ENCODE peak calls at places on chromosome 10, in seven cellular contexts. S is cardiac fibroblast, D is HFFc6, X is nephron progenitor cell, L is progenitor cell of endocrine pancreas, J is fibroblast of the aortic adventitia, T is right atrium auricular region. W is an unnamed sample.

GRCh38 chr10:126064512-126064911 is 168.1 kb downstream of the FANK1 start:
- DNase-seq in S (no peak), T (no peak), J (no peak), L (no peak), D (no peak), X (no peak), W (no peak)

GRCh38 chr10:1402016-1402820 is 335.1 kb downstream of the ADARB2 start:
- DNase-seq in X (no peak), S (no peak), J (no peak), D (no peak), T (peak), L (no peak), W (no peak)

GRCh38 chr10:113171662-113172061 is 221.6 kb downstream of the TCF7L2 start:
- DNase-seq in J (no peak), X (no peak), T (peak), D (no peak), S (no peak), L (no peak), W (no peak)

GRCh38 chr10:44033008-44033407 is 351.9 kb downstream of the CXCL12 start:
- DNase-seq in J (peak), X (no peak), D (peak), L (no peak), S (peak), T (no peak), W (no peak)

GRCh38 chr10:92181575-92181974 is 109.3 kb downstream of the CPEB3 start:
- DNase-seq in D (no peak), J (no peak), T (no peak), S (peak), X (no peak), L (no peak), W (no peak)

GRCh38 chr10:77741746-77742145 is 104.1 kb upstream of the KCNMA1 start:
- DNase-seq in S (peak), T (no peak), J (peak), X (no peak), D (peak), L (no peak), W (no peak)

GRCh38 chr10:93250010-93250409 is 176.3 kb downstream of the CYP26A1 start:
- DNase-seq in D (no peak), S (no peak), X (no peak), T (no peak), L (no peak), J (no peak), W (no peak)

GRCh38 chr10:23198610-23198939 is 6.5 kb downstream of the PTF1A start:
- DNase-seq in D (no peak), S (no peak), L (no peak), X (no peak), J (no peak), T (no peak), W (no peak)

GRCh38 chr10:35795131-35795819 is 153.2 kb upstream of the FZD8 start:
- DNase-seq in L (no peak), S (peak), X (no peak), J (peak), D (no peak), T (peak), W (no peak)

GRCh38 chr10:31739759-31740158 is 188.9 kb downstream of the ARHGAP12 start:
- DNase-seq in D (peak), T (no peak), J (peak), X (no peak), S (peak), L (no peak), W (no peak)

GRCh38 chr10:15223174-15223573 is 54.7 kb upstream of the NMT2 start:
- DNase-seq in D (peak), X (no peak), T (no peak), L (no peak), J (peak), S (peak), W (no peak)

GRCh38 chr10:12056758-12057157 is 12.0 kb upstream of the DHTKD1 start:
- DNase-seq in X (no peak), S (peak), D (no peak), J (peak), L (no peak), T (no peak), W (no peak)

GRCh38 chr10:128077155-128077875 is 48.9 kb downstream of the MKI67 start:
- DNase-seq in L (no peak), D (no peak), T (no peak), J (no peak), S (no peak), X (no peak), W (peak)

GRCh38 chr10:75208177-75208576 is 2.4 kb upstream of the VDAC2 start:
- DNase-seq in T (no peak), J (peak), L (no peak), X (no peak), S (peak), D (peak), W (no peak)

GRCh38 chr10:79209340-79209739 is 137.9 kb upstream of the PPIF start:
- DNase-seq in S (no peak), X (no peak), L (no peak), J (no peak), D (no peak), T (no peak), W (no peak)

GRCh38 chr10:79207726-79208125 is 139.0 kb downstream of the ZMIZ1 start:
- DNase-seq in S (no peak), D (no peak), T (no peak), X (no peak), L (no peak), J (no peak), W (no peak)

GRCh38 chr10:79207096-79207357 is 138.3 kb downstream of the ZMIZ1 start:
- DNase-seq in T (no peak), L (no peak), D (no peak), X (no peak), J (no peak), S (no peak), W (no peak)

GRCh38 chr10:79209831-79210230 is 137.4 kb upstream of the PPIF start:
- DNase-seq in S (no peak), J (no peak), L (no peak), D (no peak), T (no peak), X (no peak), W (peak)

GRCh38 chr10:79208251-79208983 is 138.9 kb upstream of the PPIF start:
- DNase-seq in D (no peak), S (no peak), T (no peak), J (no peak), L (no peak), X (no peak), W (no peak)
- TF ChIP-seq CTCF in D (no peak), S (no peak), T (no peak), J (no peak), L (no peak), X (no peak), W (no peak)

DNA sequence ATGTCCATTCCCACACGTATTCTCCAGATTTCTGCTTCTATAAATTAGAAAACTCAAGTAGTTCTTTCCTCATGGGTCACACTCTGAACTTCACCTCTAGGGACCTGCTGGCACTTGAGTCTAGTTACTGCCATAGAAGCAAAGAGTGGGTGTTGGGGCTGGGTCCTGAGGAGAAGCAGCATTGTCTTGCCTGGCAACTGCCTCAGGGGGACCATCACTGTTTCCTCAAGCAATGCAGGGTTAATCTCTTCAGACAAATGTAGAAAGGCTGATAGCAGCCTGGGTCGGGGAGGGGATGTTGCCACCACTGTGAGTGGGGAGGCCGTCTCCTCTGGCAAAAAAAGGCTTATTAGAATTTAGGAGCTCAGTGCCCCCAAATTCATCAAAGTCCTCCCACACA is 20.2 kb upstream of the PAPSS2 start:
- DNase-seq in S (no peak), J (no peak), D (no peak), X (no peak), T (no peak), L (no peak), W (no peak)
- TF ChIP-seq CTCF in S (no peak), J (no peak), D (no peak), X (no peak), T (no peak), L (no peak), W (no peak)

GRCh38 chr10:122692744-122693143 is 6.9 kb downstream of the C10orf120 start:
- DNase-seq in J (no peak), T (no peak), X (no peak), S (no peak), L (no peak), D (no peak), W (no peak)

GRCh38 chr10:122682522-122682921 is 17.1 kb downstream of the C10orf120 start:
- DNase-seq in S (no peak), T (no peak), D (no peak), X (no peak), J (no peak), L (no peak), W (no peak)

GRCh38 chr10:122689146-122689807 is 10.4 kb downstream of the C10orf120 start:
- DNase-seq in J (no peak), D (no peak), L (no peak), S (peak), X (no peak), T (no peak), W (no peak)

DNA sequence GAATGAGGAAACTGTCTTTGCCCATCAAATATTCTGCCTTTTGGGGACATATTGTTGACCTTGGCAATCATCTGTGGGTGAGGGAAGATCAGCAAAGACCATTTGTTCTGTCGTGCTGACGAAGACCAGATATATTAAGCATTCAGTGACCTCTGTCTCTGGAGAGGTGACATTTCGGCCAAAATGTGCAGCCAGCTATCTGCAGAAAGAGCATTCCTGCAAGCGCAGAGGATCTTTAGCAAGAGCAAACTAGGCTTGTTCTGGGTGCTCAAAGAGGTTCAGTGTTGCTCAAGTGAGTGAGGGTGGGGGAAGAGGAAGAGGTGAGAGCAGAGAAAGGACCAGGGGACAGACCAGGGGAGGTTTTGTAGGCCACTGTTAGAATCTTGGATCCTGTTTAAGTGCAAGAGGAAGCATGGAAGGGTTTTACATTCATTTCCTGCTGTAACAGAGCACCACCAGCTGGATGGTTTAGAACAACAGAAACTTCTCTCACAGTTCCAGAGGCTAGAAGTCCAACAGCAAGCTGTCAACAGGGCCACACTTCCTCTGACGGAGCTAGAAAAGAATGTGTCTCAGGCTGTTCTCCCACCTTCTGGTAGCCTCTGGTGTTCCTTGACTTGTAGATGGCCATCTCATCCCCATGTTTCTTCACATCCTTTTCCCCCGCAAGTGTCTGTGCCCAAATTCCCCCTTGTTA is 11.2 kb downstream of the C10orf120 start:
- DNase-seq in D (no peak), L (no peak), S (peak), T (peak), X (no peak), J (peak), W (no peak)
- TF ChIP-seq CTCF in D (no peak), L (no peak), S (peak), T (no peak), X (no peak), J (no peak), W (no peak)

DNA sequence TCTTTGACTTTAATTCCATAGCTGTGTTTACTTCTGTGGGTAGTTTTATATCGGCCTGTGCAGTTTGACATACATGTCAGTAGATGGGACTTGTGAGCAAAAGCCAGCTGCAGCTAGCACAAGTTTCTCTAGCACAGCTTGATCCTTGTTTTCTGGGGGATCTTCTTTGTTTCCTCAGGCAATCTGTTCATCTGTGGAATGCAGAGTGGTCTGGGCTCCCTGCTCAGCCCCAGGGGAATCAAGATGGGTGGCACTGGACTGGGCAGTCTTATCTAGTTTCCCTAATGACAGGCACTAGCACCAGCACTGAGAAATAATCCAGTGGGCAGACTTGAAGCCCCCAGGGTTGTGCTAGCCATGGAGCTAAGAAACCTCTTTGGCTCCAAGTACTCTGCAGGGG is 40.8 kb downstream of the CYP2C19 start:
- DNase-seq in L (no peak), X (no peak), D (no peak), S (no peak), T (no peak), J (no peak), W (no peak)
- TF ChIP-seq CTCF in L (no peak), X (no peak), D (no peak), S (no peak), T (no peak), J (no peak), W (no peak)

GRCh38 chr10:28381903-28382347 is 79.1 kb upstream of the MPP7 start:
- DNase-seq in X (peak), L (peak), D (peak), J (peak), S (peak), T (peak), W (peak)
- TF ChIP-seq CTCF in X (peak), L (peak), D (peak), J (peak), S (peak), T (peak), W (peak)

GRCh38 chr10:68223535-68224165 is 8.3 kb downstream of the ATOH7 start:
- DNase-seq in X (no peak), T (no peak), S (no peak), D (no peak), L (no peak), J (no peak), W (no peak)
- TF ChIP-seq CTCF in X (no peak), T (no peak), S (no peak), D (peak), L (peak), J (peak), W (no peak)

DNA sequence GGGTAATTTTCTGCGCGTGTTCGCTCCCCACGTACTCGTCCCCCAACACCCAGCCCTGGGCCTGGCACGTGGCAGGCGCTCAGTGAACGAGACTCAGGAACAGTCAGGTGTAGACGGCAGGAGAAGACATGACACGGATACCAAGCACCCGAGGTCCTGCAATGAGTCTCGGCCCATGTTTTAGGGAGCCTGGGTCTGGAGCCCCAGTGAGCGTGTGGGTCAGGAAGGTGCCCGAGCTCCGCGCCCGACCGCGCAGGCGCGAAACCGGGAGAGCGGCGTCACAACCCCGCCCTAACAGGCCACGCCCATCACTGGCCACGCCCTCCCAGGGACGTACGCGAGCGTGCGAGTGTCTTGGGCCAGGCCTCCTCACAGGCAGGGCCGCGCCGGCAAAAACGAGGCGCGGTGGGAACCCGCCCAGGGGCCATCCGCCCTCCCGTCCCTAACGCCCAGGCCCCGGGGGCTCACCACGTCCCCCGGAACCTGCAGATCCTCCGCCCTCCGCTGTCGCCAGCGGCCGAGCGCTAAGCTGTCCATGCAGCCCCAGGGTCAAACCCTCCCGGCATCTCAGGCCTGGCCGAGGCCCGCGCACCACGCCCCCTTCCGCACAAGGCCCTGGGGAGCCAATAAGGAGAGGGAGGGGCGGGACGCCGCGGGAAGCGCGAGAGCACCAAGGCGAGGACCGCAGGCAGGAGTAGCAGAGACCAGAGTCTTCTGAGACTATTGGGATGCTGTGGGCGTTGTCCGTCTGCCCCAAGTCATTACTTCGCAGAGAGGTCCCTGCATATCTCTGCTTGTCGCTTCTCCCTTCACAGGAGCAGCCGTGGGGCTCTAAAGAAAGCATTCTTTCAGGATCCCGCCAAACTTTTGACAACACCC is at the start of gene C10orf143:
- DNase-seq in X (peak), D (peak), J (peak), S (peak), T (peak), L (peak), W (peak)
- TF ChIP-seq CTCF in X (no peak), D (no peak), J (no peak), S (no peak), T (no peak), L (no peak), W (no peak)

W was measured in glutamatergic neuron.